ENCODE peak calls at places on chromosomes 6 and 20, in eight cellular contexts. E is A549, J is sigmoid colon, S is astrocyte of the spinal cord, H is lung, D is kidney, K is lower leg skin, Z is fibroblast of the aortic adventitia. W is an unnamed sample.

GRCh38 chr20:57391439-57392129 is 388 bp downstream of the RBM38 start:
- DNase-seq in J (peak), S (no peak), H (no peak), D (peak), K (no peak), E (no peak), Z (peak), W (no peak)

GRCh38 chr20:49765413-49765736 is 47.3 kb upstream of the SLC9A8 start:
- DNase-seq in J (no peak), H (no peak), Z (no peak), D (no peak), S (no peak), K (no peak), E (no peak), W (no peak)

GRCh38 chr6:166530211-166531045 is 56.0 kb downstream of the RAMACL start:
- DNase-seq in J (no peak), S (peak), E (peak), H (no peak), K (no peak), D (no peak), Z (no peak), W (no peak)

GRCh38 chr20:31713312-31714049 is 9.2 kb downstream of the BCL2L1 start:
- DNase-seq in K (peak), D (peak), S (peak), Z (peak), J (peak), H (peak), E (peak), W (no peak)

GRCh38 chr6:12602951-12603710 is 113.4 kb upstream of the PHACTR1 start:
- DNase-seq in J (no peak), E (peak), K (no peak), H (no peak), D (no peak), Z (peak), S (peak), W (peak)

GRCh38 chr6:165988306-165988756 is 179.3 kb downstream of the TBXT start:
- DNase-seq in K (no peak), D (peak), S (no peak), J (no peak), H (no peak), Z (no peak), E (no peak), W (no peak)

GRCh38 chr6:485655-486054 is 94.1 kb downstream of the IRF4 start:
- DNase-seq in K (no peak), H (no peak), S (no peak), Z (no peak), D (no peak), E (no peak), J (no peak), W (no peak)

GRCh38 chr6:21128601-21129000 is 464.9 kb upstream of the SOX4 start:
- DNase-seq in D (no peak), S (no peak), Z (no peak), E (no peak), H (no peak), J (no peak), K (no peak), W (no peak)

GRCh38 chr20:23753589-23753988 is 2.9 kb upstream of the CST1 start:
- DNase-seq in S (no peak), E (no peak), H (no peak), K (no peak), J (no peak), Z (no peak), D (no peak), W (no peak)

GRCh38 chr20:38473353-38473795 is 731 bp downstream of the RALGAPB start:
- DNase-seq in D (no peak), J (no peak), K (no peak), H (no peak), Z (peak), S (peak), E (no peak), W (peak)

GRCh38 chr20:36547186-36548005 is 6.1 kb downstream of the MYL9 start:
- DNase-seq in J (peak), Z (no peak), S (no peak), K (no peak), H (no peak), D (no peak), E (no peak), W (no peak)

GRCh38 chr20:36098364-36098763 is 56.2 kb upstream of the EPB41L1 start:
- DNase-seq in J (no peak), H (no peak), D (no peak), K (no peak), S (peak), Z (peak), E (no peak), W (no peak)

GRCh38 chr6:36599791-36600209 is 5.6 kb downstream of the SRSF3 start:
- DNase-seq in K (peak), H (no peak), S (no peak), E (no peak), Z (peak), D (no peak), J (peak), W (no peak)

DNA sequence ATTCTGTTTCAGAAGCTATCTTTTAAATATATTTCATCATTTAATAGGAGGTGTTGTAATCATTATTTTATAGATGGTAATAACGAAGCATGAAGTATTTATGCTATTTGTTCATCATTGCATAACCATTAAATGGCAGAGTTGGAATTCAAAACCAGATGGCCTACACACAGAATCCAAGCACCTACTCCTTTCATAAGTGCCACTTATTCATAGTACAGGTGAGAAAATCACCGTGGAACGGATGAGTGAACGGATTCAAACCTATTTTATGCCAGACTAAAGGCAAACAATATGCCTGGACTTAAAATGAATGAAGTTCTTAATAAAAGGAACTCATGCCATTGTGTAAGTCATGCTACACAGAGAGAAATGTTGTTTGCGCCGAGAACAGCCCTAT is 397.9 kb upstream of the ADGRB3 start:
- DNase-seq in J (no peak), Z (no peak), S (no peak), H (no peak), K (no peak), D (no peak), E (no peak), W (no peak)
- H3K4me3 ChIP-seq in J (no peak), Z (no peak), S (no peak), H (no peak), K (no peak), D (no peak), E (no peak), W (no peak)

DNA sequence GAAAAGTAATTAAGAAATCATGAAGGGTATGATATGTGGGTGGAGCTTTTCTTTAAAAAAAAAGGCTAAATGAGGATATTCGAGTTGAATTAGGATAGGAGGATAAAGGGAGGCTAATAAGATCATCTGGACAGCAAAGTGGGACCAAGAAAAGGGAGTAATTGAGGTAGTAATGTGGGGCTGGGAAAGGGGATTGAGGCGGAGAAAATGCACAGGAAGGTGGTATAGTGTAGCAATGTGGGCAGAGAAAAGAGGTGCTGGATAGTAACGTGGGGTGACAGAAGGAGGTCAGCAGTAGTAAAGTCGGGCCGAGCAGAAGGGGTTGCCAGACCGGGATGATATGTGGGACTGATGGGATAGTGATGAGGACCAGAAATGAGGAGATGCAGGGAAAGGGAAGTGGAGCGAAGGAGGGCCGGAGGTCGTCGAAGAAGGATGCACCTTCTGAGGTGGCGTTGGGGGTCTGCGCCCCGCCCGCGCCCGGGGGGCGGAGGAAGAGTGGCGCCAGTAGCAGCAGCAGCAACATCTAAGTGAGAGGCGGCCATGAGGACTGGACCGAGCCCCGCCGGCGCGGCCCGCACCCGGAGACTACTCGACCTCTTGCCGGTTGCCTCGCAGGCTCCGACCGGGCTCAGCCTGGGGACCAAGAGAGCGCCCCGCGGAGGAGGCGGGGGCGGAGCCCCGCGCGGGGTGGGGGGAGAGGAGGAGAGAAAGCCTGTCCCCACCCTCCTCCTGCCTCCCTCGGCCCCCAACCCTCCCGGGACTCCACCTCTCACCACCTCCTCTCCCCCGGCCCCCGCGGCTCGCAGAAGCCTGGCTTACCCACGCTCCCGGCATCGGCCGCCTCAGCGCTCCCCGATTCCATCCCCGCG is 887 bp downstream of the GABBR1 start:
- DNase-seq in K (peak), D (peak), Z (peak), S (peak), E (peak), J (peak), H (peak), W (no peak)
- H3K4me3 ChIP-seq in K (peak), D (peak), Z (peak), S (peak), E (peak), J (peak), H (peak), W (peak)

DNA sequence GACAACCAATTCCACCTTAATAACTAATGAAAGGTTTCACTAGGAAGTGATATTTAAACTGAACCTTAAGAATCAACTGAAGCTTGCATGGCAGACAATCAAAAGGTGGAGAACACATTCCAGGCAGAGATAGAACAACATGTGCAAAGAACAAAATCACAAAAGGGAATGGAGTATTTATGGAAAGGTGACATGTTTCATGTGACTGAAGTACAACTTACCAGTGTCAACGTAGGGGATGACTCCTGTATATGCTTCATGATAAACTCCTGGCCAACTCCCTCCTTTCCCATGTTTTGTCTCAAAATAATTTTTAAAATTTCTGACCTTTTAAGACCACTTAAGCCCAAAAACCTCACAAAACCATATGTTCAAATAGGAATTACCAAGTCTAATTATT is 6.6 kb downstream of the PLN start:
- DNase-seq in H (no peak), D (no peak), S (no peak), J (no peak), K (no peak), E (no peak), Z (no peak), W (no peak)
- H3K4me3 ChIP-seq in H (no peak), D (no peak), S (no peak), J (no peak), K (no peak), E (no peak), Z (no peak), W (no peak)

GRCh38 chr6:25535302-25536225 is 116.5 kb upstream of the SCGN start:
- DNase-seq in E (no peak), S (no peak), H (no peak), D (no peak), Z (no peak), J (no peak), K (no peak), W (no peak)
- H3K4me3 ChIP-seq in E (no peak), S (no peak), H (no peak), D (no peak), Z (no peak), J (no peak), K (no peak), W (no peak)

DNA sequence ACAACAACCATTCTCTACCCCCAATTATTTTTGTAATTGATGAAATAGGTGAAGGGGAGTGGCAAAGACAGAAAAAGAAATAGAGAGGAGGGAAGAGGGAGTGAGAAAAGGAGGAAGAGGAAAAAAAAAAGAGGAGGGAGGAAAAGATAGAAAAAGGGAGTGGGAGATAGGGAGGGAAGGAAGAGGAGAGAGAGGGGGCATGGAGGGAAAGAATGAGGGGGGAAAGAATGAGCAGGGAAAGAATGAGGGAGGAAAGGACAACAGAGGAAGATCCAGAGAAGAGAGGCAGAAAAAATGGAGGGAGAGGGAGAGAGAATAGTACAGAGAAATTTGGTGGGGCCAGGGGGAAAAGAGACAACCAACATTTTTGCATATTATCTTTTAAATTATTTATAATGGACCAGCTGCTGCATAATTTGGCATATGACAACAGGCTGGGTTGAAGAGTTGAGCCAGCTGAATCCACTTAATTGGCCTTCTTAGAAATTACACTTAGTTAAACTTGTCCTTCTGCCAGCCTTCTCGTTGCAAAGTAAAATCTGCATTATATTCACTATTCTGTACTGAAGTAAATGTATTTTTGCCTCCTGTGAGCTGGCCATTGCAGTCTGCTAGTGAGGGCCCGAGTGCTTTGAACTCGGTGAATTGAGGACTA is 101.0 kb downstream of the ARHGAP18 start:
- DNase-seq in S (no peak), K (no peak), Z (no peak), H (no peak), D (no peak), E (no peak), J (no peak), W (no peak)
- H3K4me3 ChIP-seq in S (no peak), K (no peak), Z (no peak), H (no peak), D (no peak), E (no peak), J (no peak), W (no peak)

GRCh38 chr6:138540468-138540867 is 41.2 kb upstream of the NHSL1 start:
- DNase-seq in E (no peak), S (peak), J (no peak), D (no peak), Z (peak), K (no peak), H (no peak), W (no peak)
- H3K4me3 ChIP-seq in E (no peak), S (no peak), J (no peak), D (no peak), Z (no peak), K (no peak), H (no peak), W (no peak)